ENCODE peak calls at places on chromosomes 6 and 20, in eight cellular contexts. M is GM20000, I is fibroblast of villous mesenchyme, D is heart right ventricle, W is PC-3, H is mesothelial cell of epicardium, F is neural crest cell, R is left lung. Z is an unnamed sample.

GRCh38 chr20:17225891-17226409 is 890 bp upstream of the PCSK2 start:
- DNase-seq in M (no peak), I (no peak), D (peak), W (no peak), H (no peak), F (peak), R (peak), Z (no peak)

GRCh38 chr20:36113566-36114247 is 40.8 kb upstream of the EPB41L1 start:
- DNase-seq in M (peak), I (no peak), D (no peak), W (no peak), H (no peak), F (no peak), R (no peak), Z (no peak)

GRCh38 chr20:36808317-36809257 is 35.0 kb upstream of the DSN1 start:
- DNase-seq in M (peak), I (peak), D (peak), W (peak), H (no peak), F (peak), R (peak), Z (peak)

GRCh38 chr20:58690351-58690750 is 2.2 kb upstream of the NPEPL1 start:
- DNase-seq in M (no peak), I (peak), D (no peak), W (no peak), H (no peak), F (no peak), R (no peak), Z (no peak)

GRCh38 chr6:12578097-12578496 is 138.5 kb upstream of the PHACTR1 start:
- DNase-seq in M (no peak), I (no peak), D (no peak), W (peak), H (no peak), F (no peak), R (no peak), Z (no peak)

GRCh38 chr6:14458669-14459266 is 341.2 kb downstream of the CD83 start:
- DNase-seq in M (no peak), I (peak), D (no peak), W (peak), H (no peak), F (no peak), R (no peak), Z (no peak)

GRCh38 chr20:37921341-37921929 is 18.5 kb downstream of the VSTM2L start:
- DNase-seq in M (peak), I (no peak), D (no peak), W (no peak), H (no peak), F (no peak), R (no peak), Z (no peak)

GRCh38 chr6:36123270-36124139 is 6.8 kb upstream of the MAPK13 start:
- DNase-seq in M (peak), I (peak), D (peak), W (peak), H (peak), F (peak), R (peak), Z (peak)

GRCh38 chr6:25179051-25179778 is 100.0 kb upstream of the CARMIL1 start:
- DNase-seq in M (no peak), I (peak), D (no peak), W (peak), H (no peak), F (no peak), R (no peak), Z (no peak)

GRCh38 chr6:28864321-28864923 is 59.4 kb downstream of the TRIM27 start:
- DNase-seq in M (no peak), I (no peak), D (no peak), W (no peak), H (no peak), F (no peak), R (no peak), Z (no peak)

GRCh38 chr6:75211920-75212590 is 6.2 kb upstream of the COL12A1 start:
- DNase-seq in M (no peak), I (peak), D (no peak), W (peak), H (no peak), F (no peak), R (no peak), Z (no peak)

GRCh38 chr6:127717384-127717783 is 140.4 kb downstream of the C6orf58 start:
- DNase-seq in M (no peak), I (no peak), D (no peak), W (no peak), H (no peak), F (no peak), R (no peak), Z (no peak)

GRCh38 chr6:145323652-145324051 is 411.7 kb downstream of the EPM2A start:
- DNase-seq in M (no peak), I (no peak), D (no peak), W (no peak), H (no peak), F (no peak), R (no peak), Z (no peak)

GRCh38 chr6:21522773-21523490 is 70.6 kb upstream of the SOX4 start:
- DNase-seq in M (no peak), I (no peak), D (no peak), W (peak), H (no peak), F (no peak), R (no peak), Z (no peak)
- TF ChIP-seq CTCF in M (no peak), I (no peak), D (no peak), W (peak), H (no peak), F (peak), R (no peak), Z (no peak)

GRCh38 chr6:2596222-2596621 is 154.5 kb downstream of the MYLK4 start:
- DNase-seq in M (no peak), I (no peak), D (no peak), W (no peak), H (no peak), F (no peak), R (peak), Z (no peak)
- TF ChIP-seq CTCF in M (no peak), I (peak), D (no peak), W (peak), H (no peak), F (peak), R (no peak), Z (no peak)

DNA sequence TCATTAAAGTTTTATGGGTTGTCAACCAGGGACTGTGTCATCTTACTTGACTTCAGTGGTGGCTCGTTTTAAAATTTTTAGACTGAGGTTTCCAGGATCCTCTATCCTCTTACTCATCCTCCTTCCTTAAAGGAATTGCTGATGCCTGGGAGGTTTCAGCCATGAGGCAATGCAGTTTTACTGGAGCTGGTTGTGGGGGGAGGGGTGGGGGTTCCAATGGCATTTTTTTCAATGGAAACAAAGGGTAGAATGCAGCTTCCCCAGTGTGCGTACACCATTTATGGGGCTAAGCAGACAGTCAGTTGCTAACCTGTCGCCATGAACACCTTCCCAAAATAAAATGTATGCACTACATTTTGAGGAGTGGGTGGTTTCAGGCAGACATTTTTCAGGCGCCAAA is 88.0 kb downstream of the METTL24 start:
- DNase-seq in M (no peak), I (no peak), D (no peak), W (no peak), H (no peak), F (no peak), R (no peak), Z (no peak)
- TF ChIP-seq CTCF in M (no peak), I (no peak), D (no peak), W (no peak), H (no peak), F (no peak), R (no peak), Z (no peak)

GRCh38 chr20:47018381-47018780 is 123.7 kb downstream of the EYA2 start:
- DNase-seq in M (no peak), I (no peak), D (no peak), W (no peak), H (no peak), F (no peak), R (no peak), Z (no peak)

GRCh38 chr20:47019106-47019824 is 124.6 kb downstream of the EYA2 start:
- DNase-seq in M (no peak), I (peak), D (no peak), W (no peak), H (no peak), F (no peak), R (no peak), Z (no peak)

GRCh38 chr20:47016068-47016664 is 121.5 kb downstream of the EYA2 start:
- DNase-seq in M (no peak), I (peak), D (no peak), W (no peak), H (no peak), F (no peak), R (no peak), Z (no peak)

GRCh38 chr20:47021850-47022249 is 127.2 kb downstream of the EYA2 start:
- DNase-seq in M (no peak), I (no peak), D (no peak), W (no peak), H (no peak), F (no peak), R (no peak), Z (no peak)

DNA sequence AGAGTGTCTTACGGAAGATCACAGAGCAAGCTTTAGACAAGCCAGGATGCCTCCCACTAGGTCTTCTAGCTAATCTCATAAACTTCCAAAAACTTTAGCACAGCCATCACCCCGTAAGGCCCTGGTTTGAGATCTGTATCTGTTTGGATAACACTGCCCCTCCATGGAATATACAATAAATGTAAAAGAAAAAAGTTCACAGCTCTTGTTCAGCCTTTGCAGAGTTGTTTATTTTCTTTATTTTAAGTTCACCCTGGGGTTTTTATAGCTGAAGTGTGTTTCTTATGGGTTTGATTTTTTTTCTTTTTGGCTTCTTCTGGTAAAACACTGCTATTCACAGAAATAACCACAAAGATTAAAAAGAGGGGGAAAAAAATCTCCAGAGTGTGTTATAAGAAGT is 125.6 kb downstream of the EYA2 start:
- DNase-seq in M (no peak), I (peak), D (no peak), W (peak), H (no peak), F (no peak), R (no peak), Z (no peak)
- TF ChIP-seq CTCF in M (no peak), I (no peak), D (no peak), W (peak), H (no peak), F (no peak), R (no peak), Z (no peak)

DNA sequence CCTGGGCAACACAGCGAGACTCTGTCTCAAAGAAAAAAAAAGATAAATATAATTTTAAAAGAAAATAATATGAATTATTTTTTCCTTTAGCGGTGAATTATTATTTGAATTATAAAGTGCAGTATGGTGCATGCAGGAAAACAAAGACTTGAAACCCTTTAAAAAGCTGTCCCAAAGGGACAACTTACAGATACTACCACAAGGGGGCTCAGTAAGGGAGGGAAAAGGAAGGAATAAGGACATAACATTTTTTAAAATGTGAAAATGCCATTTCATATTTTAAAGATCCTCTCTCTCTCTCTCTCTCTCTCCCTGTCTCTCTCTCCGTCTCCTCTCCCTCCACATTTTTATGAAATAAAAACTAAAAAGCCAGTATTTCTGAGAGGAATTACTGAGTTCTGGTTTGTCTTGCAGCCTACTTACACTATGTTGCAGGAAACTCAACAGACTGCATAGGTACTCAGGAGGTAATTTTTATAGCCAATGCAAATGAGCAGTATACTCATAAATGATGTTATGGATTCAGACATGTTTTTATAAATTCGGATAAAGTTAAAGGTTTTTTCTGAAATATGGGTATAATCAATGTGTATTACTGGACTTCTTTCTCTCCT is 455.0 kb upstream of the GJE1 start:
- DNase-seq in M (no peak), I (peak), D (no peak), W (peak), H (no peak), F (no peak), R (no peak), Z (no peak)
- TF ChIP-seq CTCF in M (peak), I (peak), D (peak), W (peak), H (peak), F (peak), R (peak), Z (peak)

GRCh38 chr6:31727717-31728671 is 1.1 kb downstream of the DDAH2 start:
- DNase-seq in M (no peak), I (no peak), D (peak), W (no peak), H (no peak), F (no peak), R (peak), Z (no peak)

GRCh38 chr6:31728767-31729514 is at the start of gene DDAH2:
- DNase-seq in M (no peak), I (no peak), D (peak), W (no peak), H (no peak), F (no peak), R (peak), Z (no peak)

GRCh38 chr6:31730631-31731086 is 1.6 kb upstream of the DDAH2 start:
- DNase-seq in M (no peak), I (no peak), D (no peak), W (no peak), H (no peak), F (no peak), R (no peak), Z (no peak)

GRCh38 chr6:31729979-31730630 is 1.0 kb upstream of the DDAH2 start:
- DNase-seq in M (peak), I (peak), D (peak), W (peak), H (peak), F (peak), R (peak), Z (peak)

DNA sequence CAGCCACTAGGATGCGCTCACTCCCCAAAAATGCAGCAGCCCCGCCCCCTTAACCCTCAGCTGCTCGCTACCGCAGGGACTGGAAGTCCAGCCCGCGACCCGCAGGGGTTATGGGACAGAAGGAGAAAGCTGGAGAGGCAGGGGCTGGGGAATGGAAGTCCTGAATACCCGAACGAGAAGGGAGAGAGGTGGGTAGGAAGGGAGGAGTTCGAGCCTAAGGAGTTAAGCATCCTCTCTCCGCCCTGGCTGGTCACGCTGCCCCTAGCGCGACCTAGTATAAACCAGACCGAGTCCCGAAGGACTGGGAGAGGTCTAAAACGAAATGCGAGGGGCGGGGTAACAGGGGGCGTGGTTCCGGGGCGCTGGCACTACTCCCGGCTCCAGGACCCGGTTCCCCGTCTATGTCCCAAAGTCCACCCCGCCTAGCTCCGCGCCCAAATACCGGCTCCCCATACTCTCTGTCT is 448 bp upstream of the DDAH2 start:
- DNase-seq in M (peak), I (peak), D (peak), W (peak), H (peak), F (peak), R (peak), Z (peak)
- TF ChIP-seq CTCF in M (no peak), I (peak), D (peak), W (peak), H (no peak), F (peak), R (peak), Z (peak)

Z was measured in natural killer cell.